ENCODE peak calls at places on chromosomes 6 and 20, in five cellular contexts. E is fibroblast of the aortic adventitia, H is GM20000, T is cardiac muscle cell, P is GM12865. O is an unnamed sample.

GRCh38 chr6:105112577-105112976 is 67.2 kb downstream of the POPDC3 start:
- DNase-seq in E (no peak), H (no peak), T (peak), P (peak), O (peak)

GRCh38 chr6:41777886-41778285 is 1.8 kb downstream of the FRS3 start:
- DNase-seq in E (no peak), H (no peak), T (no peak), P (no peak), O (no peak)

GRCh38 chr6:14074723-14075503 is 42.7 kb upstream of the CD83 start:
- DNase-seq in E (peak), H (peak), T (peak), P (peak), O (peak)

GRCh38 chr6:165556116-165556843 is 106.8 kb downstream of the PDE10A start:
- DNase-seq in E (peak), H (no peak), T (peak), P (peak), O (peak)

GRCh38 chr20:58965270-58966064 is 15.6 kb upstream of the NELFCD start:
- DNase-seq in E (no peak), H (no peak), T (no peak), P (no peak), O (no peak)

GRCh38 chr20:62951143-62951895 is 1.2 kb upstream of the SLC17A9 start:
- DNase-seq in E (no peak), H (no peak), T (no peak), P (no peak), O (no peak)

GRCh38 chr6:160730911-160731310 is 28.9 kb downstream of the PLG start:
- DNase-seq in E (no peak), H (no peak), T (no peak), P (peak), O (no peak)

GRCh38 chr20:48107560-48107959 is 322.3 kb upstream of the SULF2 start:
- DNase-seq in E (peak), H (no peak), T (peak), P (no peak), O (peak)

GRCh38 chr6:134436281-134436815 is 118.4 kb upstream of the SGK1 start:
- DNase-seq in E (peak), H (peak), T (peak), P (peak), O (peak)

GRCh38 chr6:2713473-2714358 is 37.0 kb downstream of the MYLK4 start:
- DNase-seq in E (peak), H (no peak), T (peak), P (no peak), O (peak)

GRCh38 chr20:16701296-16701695 is 28.5 kb upstream of the SNRPB2 start:
- DNase-seq in E (no peak), H (peak), T (peak), P (peak), O (no peak)

GRCh38 chr20:58982406-58983114 is 1.5 kb downstream of the NELFCD start:
- DNase-seq in E (no peak), H (no peak), T (no peak), P (peak), O (no peak)

DNA sequence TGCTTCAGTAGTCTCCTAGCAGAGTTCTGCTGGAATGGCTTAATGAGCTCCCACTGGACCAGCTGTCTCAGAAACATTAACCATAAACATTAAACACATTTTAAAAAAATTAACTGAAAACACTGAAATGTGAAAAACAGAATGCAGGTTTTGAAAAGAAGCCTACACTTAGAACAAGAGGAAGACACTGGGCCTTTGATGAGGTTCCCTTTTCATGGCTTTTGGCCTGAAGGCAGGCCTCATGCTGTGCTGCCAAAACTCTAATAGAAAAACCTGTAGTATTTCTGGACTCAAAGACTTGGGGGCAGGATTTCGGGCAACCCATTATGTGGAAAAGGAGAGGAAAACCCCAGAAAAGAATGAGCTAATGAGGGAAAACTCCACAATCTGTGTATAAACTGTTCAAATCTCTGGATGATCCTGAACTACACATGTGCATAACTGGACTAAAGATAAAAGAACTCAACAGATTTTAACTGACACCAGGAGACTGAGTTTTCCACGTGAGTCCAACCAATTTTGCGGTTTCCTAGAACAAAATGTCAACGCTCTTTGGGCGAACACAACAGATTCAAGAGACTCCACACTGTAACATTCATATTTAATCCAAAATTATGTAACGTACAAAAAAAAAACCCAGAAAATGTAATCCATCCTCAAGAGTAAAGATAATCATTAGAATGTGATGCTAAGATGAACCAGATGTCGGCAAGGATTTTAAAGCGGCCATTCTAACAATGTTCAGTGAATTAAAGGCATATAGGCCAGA is 32.9 kb downstream of the SAMD3 start:
- DNase-seq in E (no peak), H (no peak), T (no peak), P (no peak), O (no peak)
- TF ChIP-seq CTCF in E (no peak), H (no peak), T (no peak), P (no peak), O (no peak)

GRCh38 chr6:82413868-82414267 is 50.3 kb downstream of the TPBG start:
- DNase-seq in E (no peak), H (no peak), T (no peak), P (no peak), O (no peak)

GRCh38 chr6:82408952-82409421 is 45.4 kb downstream of the TPBG start:
- DNase-seq in E (peak), H (no peak), T (peak), P (peak), O (peak)

GRCh38 chr6:82415820-82416219 is 52.2 kb downstream of the TPBG start:
- DNase-seq in E (peak), H (no peak), T (no peak), P (no peak), O (peak)

DNA sequence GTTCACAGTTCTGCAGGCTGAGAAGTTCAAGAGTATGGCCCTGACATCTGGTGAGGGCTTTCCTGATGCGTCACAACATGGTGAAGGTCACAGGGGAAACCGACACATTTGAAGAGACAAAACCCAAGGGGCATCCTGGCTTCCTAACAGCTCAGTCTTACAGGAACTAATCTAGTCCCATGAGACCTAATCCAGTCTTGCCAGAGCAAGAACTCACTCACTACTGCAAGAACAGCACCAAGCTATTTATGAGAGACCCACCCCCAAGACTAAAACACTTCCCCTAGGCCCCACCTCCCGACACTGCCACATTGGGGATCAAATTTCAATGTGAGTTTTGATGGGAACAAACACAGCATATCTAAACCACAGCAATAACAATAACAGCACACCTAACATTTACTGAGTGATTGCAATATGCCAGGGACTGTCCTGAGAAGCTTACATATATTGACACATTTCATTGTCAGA is 46.6 kb downstream of the TPBG start:
- DNase-seq in E (peak), H (no peak), T (peak), P (no peak), O (peak)
- TF ChIP-seq CTCF in E (no peak), H (no peak), T (no peak), P (no peak), O (no peak)

DNA sequence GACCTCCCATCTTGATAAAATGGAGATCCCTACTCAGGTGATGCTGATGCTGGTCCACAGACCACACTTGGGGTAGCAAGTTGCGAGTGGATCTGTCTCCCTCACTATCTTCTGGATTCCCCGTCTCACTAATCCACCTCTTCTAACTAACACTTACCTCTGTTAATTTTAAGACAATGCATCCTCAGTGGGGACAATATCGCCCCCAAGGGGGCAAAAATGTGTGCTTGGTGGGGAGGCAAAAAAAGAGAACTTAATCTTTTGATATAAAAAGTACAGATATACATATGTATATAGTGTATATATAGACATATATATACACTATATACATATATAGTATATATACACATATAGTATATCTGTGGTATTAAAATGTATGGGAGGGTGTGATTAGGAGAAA is 4.3 kb downstream of the LRFN2 start:
- DNase-seq in E (no peak), H (no peak), T (no peak), P (no peak), O (no peak)
- TF ChIP-seq CTCF in E (no peak), H (no peak), T (no peak), P (no peak), O (no peak)

DNA sequence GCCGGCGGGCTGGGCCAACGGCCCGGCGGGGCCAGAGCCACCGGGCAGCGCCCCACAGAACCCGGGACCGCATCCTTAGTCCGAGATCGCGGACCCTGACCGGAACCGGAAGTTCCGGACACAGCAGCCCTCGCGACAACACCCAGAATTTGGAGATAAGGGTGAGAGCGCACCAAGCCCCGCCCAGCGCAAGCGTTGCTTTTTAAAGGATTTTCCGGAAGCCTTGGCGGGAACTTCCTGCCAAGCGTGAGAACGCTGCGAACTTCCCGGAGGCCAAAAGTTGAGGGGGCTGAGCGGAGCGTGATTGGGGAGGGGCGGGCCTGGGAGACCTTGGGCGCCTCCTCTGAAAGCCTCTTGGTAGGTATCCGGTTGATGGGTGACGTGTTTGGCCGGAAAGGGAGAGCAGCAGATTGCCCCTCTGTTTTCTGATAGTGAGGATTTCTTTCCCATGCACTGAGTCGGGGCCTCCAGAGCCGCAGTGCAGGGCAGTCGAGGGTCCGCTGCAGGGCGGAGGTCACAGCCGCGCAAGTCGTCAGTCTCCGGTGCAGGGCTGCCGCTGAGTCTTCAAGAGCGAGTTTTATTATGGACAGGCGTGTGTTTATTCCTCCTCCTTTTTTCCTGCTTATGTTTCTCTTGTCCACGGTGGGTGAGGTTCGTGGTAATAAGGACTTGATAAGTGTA is at the start of gene MTRF1L:
- DNase-seq in E (peak), H (peak), T (peak), P (peak), O (peak)
- TF ChIP-seq CTCF in E (no peak), H (no peak), T (no peak), P (no peak), O (no peak)

GRCh38 chr6:12277401-12277800 is 12.8 kb upstream of the EDN1 start:
- DNase-seq in E (no peak), H (no peak), T (no peak), P (no peak), O (no peak)

GRCh38 chr6:12280458-12280857 is 9.7 kb upstream of the EDN1 start:
- DNase-seq in E (peak), H (no peak), T (peak), P (no peak), O (peak)

GRCh38 chr6:12280901-12281300 is 9.3 kb upstream of the EDN1 start:
- DNase-seq in E (no peak), H (no peak), T (no peak), P (no peak), O (no peak)

GRCh38 chr6:12279322-12280098 is 10.7 kb upstream of the EDN1 start:
- DNase-seq in E (no peak), H (no peak), T (no peak), P (no peak), O (no peak)

GRCh38 chr6:12278915-12279314 is 11.2 kb upstream of the EDN1 start:
- DNase-seq in E (no peak), H (no peak), T (no peak), P (no peak), O (no peak)
- TF ChIP-seq CTCF in E (no peak), H (no peak), T (no peak), P (no peak), O (no peak)

GRCh38 chr6:148465654-148466053 is 123.0 kb downstream of the SASH1 start:
- DNase-seq in E (peak), H (no peak), T (no peak), P (no peak), O (no peak)

GRCh38 chr6:148463671-148464070 is 121.0 kb downstream of the SASH1 start:
- DNase-seq in E (no peak), H (no peak), T (no peak), P (no peak), O (no peak)

GRCh38 chr6:148466158-148466557 is 123.5 kb downstream of the SASH1 start:
- DNase-seq in E (no peak), H (no peak), T (no peak), P (no peak), O (no peak)

GRCh38 chr6:148464319-148465010 is 121.8 kb downstream of the SASH1 start:
- DNase-seq in E (peak), H (peak), T (peak), P (peak), O (peak)

GRCh38 chr6:148465011-148465335 is 122.3 kb downstream of the SASH1 start:
- DNase-seq in E (no peak), H (no peak), T (no peak), P (no peak), O (no peak)
- TF ChIP-seq CTCF in E (no peak), H (no peak), T (no peak), P (no peak), O (no peak)

GRCh38 chr6:166770216-166771116 is 143.4 kb upstream of the RPS6KA2 start:
- DNase-seq in E (no peak), H (no peak), T (peak), P (no peak), O (no peak)
- TF ChIP-seq CTCF in E (peak), H (no peak), T (peak), P (no peak), O (peak)

GRCh38 chr20:23419995-23420901 is 1.0 kb downstream of the NAPB start:
- DNase-seq in E (peak), H (peak), T (peak), P (peak), O (peak)

GRCh38 chr20:23425129-23425528 is 3.8 kb upstream of the NAPB start:
- DNase-seq in E (no peak), H (no peak), T (no peak), P (no peak), O (no peak)

GRCh38 chr20:23417861-23418260 is 3.4 kb downstream of the NAPB start:
- DNase-seq in E (no peak), H (no peak), T (no peak), P (no peak), O (no peak)

GRCh38 chr20:23419657-23419994 is 1.7 kb downstream of the NAPB start:
- DNase-seq in E (no peak), H (no peak), T (no peak), P (no peak), O (no peak)

GRCh38 chr20:23420943-23421925 is at the start of gene NAPB:
- DNase-seq in E (peak), H (peak), T (peak), P (peak), O (peak)
- TF ChIP-seq CTCF in E (peak), H (peak), T (peak), P (no peak), O (peak)

DNA sequence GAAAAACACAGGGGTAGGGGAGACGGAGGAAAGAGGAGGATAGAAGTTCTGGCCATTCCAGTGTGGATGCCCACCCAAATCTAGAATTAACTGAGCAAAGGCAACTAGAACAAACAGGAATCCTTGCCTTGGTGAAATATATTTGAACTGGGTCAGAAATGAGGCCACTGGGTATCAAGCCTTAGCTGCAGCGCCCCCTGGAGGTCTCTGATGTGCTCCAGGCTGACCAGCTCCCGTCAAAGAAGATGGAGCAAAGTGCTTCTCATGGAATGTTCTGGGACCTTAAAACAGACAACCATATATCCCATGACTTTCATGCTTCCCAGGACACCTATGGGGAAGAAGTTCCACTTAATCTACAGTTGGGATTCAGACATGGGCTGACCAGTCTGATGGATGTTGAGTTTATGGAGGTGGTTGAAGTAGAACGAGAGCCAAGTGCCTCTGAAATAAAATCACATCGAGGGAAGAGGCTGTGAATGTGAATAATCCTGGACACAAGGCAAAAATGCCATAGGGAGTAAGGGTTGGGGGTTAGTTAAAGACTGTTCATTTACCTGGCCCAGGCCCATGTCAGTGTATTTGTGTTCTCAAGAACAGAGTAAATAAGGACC is 50.4 kb downstream of the HLA-DPB1 start:
- DNase-seq in E (peak), H (peak), T (peak), P (peak), O (peak)
- TF ChIP-seq CTCF in E (peak), H (peak), T (peak), P (peak), O (peak)